ENCODE peak calls at places on chromosomes 2 and 18, in four cellular contexts. Y, F, M and V are unnamed samples.

GRCh38 chr2:45776160-45776955 is 124.9 kb downstream of the PRKCE start:
- DNase-seq in Y (no peak), F (no peak), M (peak; percentile 26), V (no peak)

GRCh38 chr2:168035458-168035857 is 211.9 kb downstream of the STK39 start:
- DNase-seq in Y (no peak), M (no peak), F (no peak), V (no peak)

GRCh38 chr2:216677439-216678097 is 17.8 kb downstream of the IGFBP5 start:
- DNase-seq in F (no peak), M (no peak), Y (no peak), V (no peak)

GRCh38 chr2:17373041-17373440 is 145.2 kb downstream of the RAD51AP2 start:
- DNase-seq in Y (no peak), F (no peak), M (peak; percentile 85), V (no peak)

GRCh38 chr2:24858996-24859395 is 61.0 kb downstream of the ADCY3 start:
- DNase-seq in F (no peak), Y (no peak), M (no peak), V (no peak)

GRCh38 chr2:182883451-182883850 is 17.0 kb upstream of the FRZB start:
- DNase-seq in M (no peak), F (no peak), Y (no peak), V (no peak)

GRCh38 chr18:71809711-71810110 is 734.4 kb downstream of the CBLN2 start:
- DNase-seq in F (no peak), Y (no peak), M (no peak), V (no peak)

GRCh38 chr2:231342111-231342711 is 53.3 kb upstream of the B3GNT7 start:
- DNase-seq in F (no peak), M (no peak), Y (no peak), V (no peak)

GRCh38 chr18:13558132-13558531 is 168.2 kb downstream of the FAM210A start:
- DNase-seq in M (peak; percentile 33), F (no peak), Y (no peak), V (no peak)

GRCh38 chr2:26274058-26274613 is 29.4 kb downstream of the HADHB start:
- DNase-seq in Y (no peak), F (peak; percentile 73), M (peak; percentile 72), V (peak; percentile 89)

GRCh38 chr2:127638361-127639110 is 7.4 kb upstream of the GPR17 start:
- DNase-seq in F (no peak), Y (peak; percentile 78), M (peak; percentile 21), V (no peak)

GRCh38 chr2:127146820-127147502 is 40.0 kb upstream of the BIN1 start:
- DNase-seq in M (peak; percentile 29), Y (no peak), F (no peak), V (no peak)

DNA sequence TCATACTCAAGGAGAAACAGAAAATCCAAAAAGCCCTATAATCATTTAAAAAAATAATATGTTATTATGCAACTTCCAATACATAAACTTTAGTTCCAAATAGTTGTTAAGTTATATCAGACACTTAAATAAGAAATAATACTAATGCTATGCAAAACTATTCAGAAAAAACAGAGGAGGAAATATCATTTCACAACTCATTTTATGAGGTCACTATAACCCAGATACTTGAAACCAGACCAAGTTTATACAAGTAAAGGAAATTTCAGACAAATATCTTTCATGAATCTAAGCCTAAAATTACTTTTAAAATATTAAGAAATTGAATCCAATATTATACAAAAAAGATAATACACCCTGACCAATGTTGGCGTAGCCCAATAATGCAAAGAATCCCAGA is 260.8 kb downstream of the CD226 start:
- DNase-seq in F (no peak), Y (no peak), M (no peak), V (no peak)
- H3K4me3 ChIP-seq in F (no peak overlapping the region), Y (no peak overlapping the region), M (no peak overlapping the region), V (no peak overlapping the region)

DNA sequence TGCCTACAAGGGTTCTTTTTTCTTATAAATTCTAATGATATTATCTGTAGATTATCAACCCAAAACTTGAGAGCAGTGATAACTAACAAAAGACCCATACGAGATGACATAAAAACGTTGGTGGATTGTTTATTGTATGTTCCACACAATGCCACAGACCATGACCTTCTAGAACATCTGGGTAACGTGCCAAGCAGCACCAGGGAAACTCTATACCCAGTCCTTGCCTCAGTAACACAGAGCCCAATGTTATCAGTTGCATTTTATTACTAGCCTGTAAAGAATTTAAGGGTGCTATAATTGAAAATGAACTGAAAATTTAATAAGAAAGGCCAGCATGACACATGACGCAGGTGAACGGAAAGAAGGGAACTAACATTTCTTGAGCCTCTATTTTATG is 99.1 kb upstream of the UGP2 start:
- DNase-seq in F (no peak), Y (no peak), M (no peak), V (no peak)
- H3K4me3 ChIP-seq in F (no peak overlapping the region), Y (no peak overlapping the region), M (no peak overlapping the region), V (no peak overlapping the region)

GRCh38 chr18:54828290-54828871 is at the start of gene RAB27B:
- DNase-seq in F (peak; percentile 90), Y (peak; percentile 94), M (peak; percentile 91), V (peak; percentile 86)

GRCh38 chr18:54825626-54826344 is 2.5 kb upstream of the RAB27B start:
- DNase-seq in Y (no peak), M (no peak), F (no peak), V (no peak)

GRCh38 chr18:54830260-54830659 is 2.0 kb downstream of the RAB27B start:
- DNase-seq in Y (no peak), F (no peak), M (no peak), V (no peak)

GRCh38 chr18:54828986-54829385 is 709 bp downstream of the RAB27B start:
- DNase-seq in Y (no peak), F (no peak), M (no peak), V (no peak)

GRCh38 chr18:54829856-54830255 is 1.6 kb downstream of the RAB27B start:
- DNase-seq in M (no peak), F (no peak), Y (no peak), V (no peak)
- H3K4me3 ChIP-seq in M (no peak overlapping the region), F (no peak overlapping the region), Y (no peak overlapping the region), V (peak overlapping the region; percentile 2)

DNA sequence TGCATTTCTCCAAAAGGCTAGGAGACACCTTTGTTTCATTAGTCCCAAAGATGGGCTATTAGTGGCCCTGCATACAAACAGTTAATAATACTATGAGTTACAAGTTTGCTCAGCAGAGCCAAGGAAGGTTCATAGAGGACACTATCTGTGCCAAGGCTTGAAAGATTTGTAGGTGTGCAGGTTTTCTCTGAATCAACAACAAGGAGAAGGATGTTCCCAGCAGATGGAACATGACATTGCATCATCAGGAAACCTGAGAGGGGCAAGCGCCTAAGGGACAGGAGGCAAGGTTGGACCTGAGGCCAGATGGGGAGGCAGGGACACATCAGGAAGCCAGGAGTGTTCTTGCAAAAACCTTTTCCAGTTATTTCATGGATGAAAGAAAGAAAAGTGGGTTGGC is 35.4 kb upstream of the STK17B start:
- DNase-seq in F (no peak), M (no peak), Y (no peak), V (no peak)
- H3K4me3 ChIP-seq in F (no peak overlapping the region), M (no peak overlapping the region), Y (no peak overlapping the region), V (no peak overlapping the region)

GRCh38 chr2:176131617-176132396 is 2.3 kb downstream of the HOXD8 start:
- DNase-seq in Y (no peak), M (peak; percentile 11), F (no peak), V (no peak)
- H3K4me3 ChIP-seq in Y (no peak overlapping the region), M (peak overlapping the region; percentile 37), F (no peak overlapping the region), V (peak overlapping the region; percentile 73)

GRCh38 chr18:78982186-78982585 is 2.6 kb downstream of the SALL3 start:
- DNase-seq in F (no peak), Y (no peak), M (peak; percentile 38), V (no peak)

GRCh38 chr18:78980777-78981651 is 1.4 kb downstream of the SALL3 start:
- DNase-seq in F (peak; percentile 33), M (peak; percentile 25), Y (peak; percentile 71), V (no peak)

GRCh38 chr18:78980279-78980771 is 707 bp downstream of the SALL3 start:
- DNase-seq in Y (peak; percentile 76), F (no peak), M (no peak), V (no peak)

GRCh38 chr18:78979682-78980278 is at the start of gene SALL3:
- DNase-seq in M (no peak), F (no peak), Y (peak; percentile 46), V (no peak)

GRCh38 chr18:78981652-78981955 is 2.0 kb downstream of the SALL3 start:
- DNase-seq in F (no peak), Y (no peak), M (no peak), V (no peak)
- H3K4me3 ChIP-seq in F (no peak overlapping the region), Y (no peak overlapping the region), M (peak overlapping the region; percentile 40), V (no peak overlapping the region)